ENCODE peak calls at places on chromosome 12, in nine cellular contexts. K, U, N, C, J, B, Z, Y and R are unnamed samples. For H4K20me1 and H3K27me3, the result is how much of the 10 kb centered on the place peaks cover.

GRCh38 chr12:87336814-87337336 is 692.3 kb downstream of the C12orf50 start:
- DNase-seq in B (no peak), N (no peak), Z (no peak), U (no peak), C (no peak), K (no peak), J (no peak), Y (peak), R (peak)

GRCh38 chr12:31745242-31745641 is 16.4 kb upstream of the AMN1 start:
- DNase-seq in U (no peak), C (no peak), Y (no peak), K (no peak), Z (no peak), N (no peak), B (no peak), J (no peak), R (no peak)

GRCh38 chr12:34606749-34607519 is 584.6 kb downstream of the ALG10 start:
- DNase-seq in Y (no peak), Z (no peak), C (no peak), J (no peak), B (no peak), U (no peak), N (no peak), K (no peak), R (no peak)

GRCh38 chr12:28583771-28584261 is 393.6 kb downstream of the CCDC91 start:
- DNase-seq in K (peak), N (peak), C (no peak), B (peak), U (peak), Y (peak), Z (no peak), J (no peak), R (peak)

GRCh38 chr12:4564819-4565218 is 2.8 kb downstream of the DYRK4 start:
- DNase-seq in N (no peak), K (no peak), B (peak), Y (no peak), C (peak), J (no peak), Z (no peak), U (no peak), R (no peak)

GRCh38 chr12:30795660-30796507 is 41.1 kb upstream of the CAPRIN2 start:
- DNase-seq in Z (peak), C (peak), B (no peak), K (peak), Y (peak), N (peak), U (peak), J (peak), R (peak)

GRCh38 chr12:111242190-111242589 is 126.7 kb downstream of the PHETA1 start:
- DNase-seq in U (no peak), J (no peak), Y (no peak), C (no peak), N (no peak), B (no peak), Z (no peak), K (no peak), R (no peak)

GRCh38 chr12:109951751-109952150 is 44.4 kb downstream of the GIT2 start:
- DNase-seq in C (no peak), J (peak), N (peak), Y (peak), K (peak), Z (no peak), U (peak), B (no peak), R (peak)

GRCh38 chr12:76402259-76402658 is 54.0 kb upstream of the BBS10 start:
- DNase-seq in Z (no peak), N (no peak), K (no peak), B (no peak), J (no peak), Y (no peak), U (no peak), C (no peak), R (no peak)

GRCh38 chr12:85872497-85873091 is 1.5 kb upstream of the NTS start:
- DNase-seq in B (peak), K (peak), Z (peak), J (peak), C (peak), N (peak), U (peak), Y (peak), R (peak)

GRCh38 chr12:22121224-22121623 is 75.2 kb downstream of the CMAS start:
- DNase-seq in K (no peak), Z (peak), J (peak), U (no peak), N (no peak), B (peak), C (peak), Y (peak), R (no peak)

GRCh38 chr12:66623455-66623854 is 55.4 kb downstream of the GRIP1 start:
- DNase-seq in U (no peak), K (no peak), B (peak), J (no peak), N (no peak), C (no peak), Z (no peak), Y (peak), R (no peak)

GRCh38 chr12:101759396-101760047 is 20.3 kb upstream of the SYCP3 start:
- DNase-seq in J (peak), K (peak), C (peak), Y (peak), U (peak), N (peak), B (peak), Z (peak), R (peak)

GRCh38 chr12:67237231-67237630 is 31.9 kb upstream of the CAND1 start:
- DNase-seq in C (no peak), Z (peak), B (no peak), K (no peak), Y (peak), N (no peak), J (no peak), U (no peak), R (no peak)

GRCh38 chr12:76192416-76192815 is 107.9 kb upstream of the NAP1L1 start:
- DNase-seq in U (no peak), K (no peak), B (no peak), J (no peak), C (no peak), N (no peak), Y (no peak), Z (no peak), R (no peak)

GRCh38 chr12:124391340-124392261 is 96.7 kb downstream of the RFLNA start:
- DNase-seq in Y (peak), K (no peak), U (peak), B (peak), J (peak), Z (no peak), N (no peak), C (peak), R (peak)

GRCh38 chr12:125902991-125903390 is 837.8 kb downstream of the AACS start:
- DNase-seq in N (no peak), U (no peak), K (no peak), C (no peak), Z (no peak), J (no peak), Y (no peak), B (no peak), R (no peak)

DNA sequence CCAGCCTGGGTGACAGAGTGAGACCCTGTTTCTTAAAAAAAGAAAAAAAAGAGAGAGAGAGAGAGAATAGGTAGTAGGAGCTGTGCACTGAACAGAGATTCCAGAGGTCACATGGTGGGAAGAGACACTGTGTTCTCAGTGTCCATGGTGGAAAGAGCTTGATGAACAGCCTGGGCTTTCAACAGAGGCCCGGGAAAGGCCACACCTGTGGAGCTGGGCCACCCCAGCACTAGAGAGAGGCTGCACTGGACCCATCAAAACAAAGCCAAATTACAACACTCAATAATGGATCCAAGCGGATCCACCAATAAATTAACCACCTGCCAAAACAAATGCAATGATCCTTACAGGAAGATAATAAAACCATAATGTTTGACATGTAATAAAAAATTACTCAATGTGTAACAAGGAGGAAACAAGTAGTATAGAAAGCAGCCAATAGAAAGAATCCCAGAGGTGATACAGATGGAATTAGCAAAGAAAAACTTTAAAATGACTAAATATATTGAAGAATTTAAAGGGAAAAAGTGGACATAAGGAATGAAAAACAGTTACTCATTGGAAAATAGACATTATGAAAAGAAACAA is 44.8 kb upstream of the BCL2L14 start:
- DNase-seq in J (no peak), U (no peak), C (no peak), B (no peak), N (no peak), Y (no peak), K (no peak), Z (no peak), R (no peak)
- H3K4me2 ChIP-seq in J (no peak), U (no peak), C (peak), B (no peak), N (no peak), Y (no peak), K (no peak), Z (no peak), R (no peak)

GRCh38 chr12:53012928-53013327 is 6.7 kb downstream of the EIF4B start:
- DNase-seq in J (no peak), U (no peak), K (no peak), N (no peak), B (no peak), C (no peak), Y (no peak), Z (no peak), R (no peak)
- H4K20me1 ChIP-seq in J (half or more), U (half or more), K (under half), N (half or more), B (half or more), C (half or more), Y (half or more), Z (half or more), R (half or more)

GRCh38 chr12:48028541-48029400 is 24.5 kb upstream of the COL2A1 start:
- DNase-seq in K (no peak), N (no peak), U (no peak), Y (no peak), B (no peak), C (no peak), Z (no peak), J (no peak), R (no peak)
- H3K27me3 ChIP-seq in K (under half), N (under half), U (half or more), Y (under half), B (under half), C (under half), Z (under half), J (under half), R (under half)

DNA sequence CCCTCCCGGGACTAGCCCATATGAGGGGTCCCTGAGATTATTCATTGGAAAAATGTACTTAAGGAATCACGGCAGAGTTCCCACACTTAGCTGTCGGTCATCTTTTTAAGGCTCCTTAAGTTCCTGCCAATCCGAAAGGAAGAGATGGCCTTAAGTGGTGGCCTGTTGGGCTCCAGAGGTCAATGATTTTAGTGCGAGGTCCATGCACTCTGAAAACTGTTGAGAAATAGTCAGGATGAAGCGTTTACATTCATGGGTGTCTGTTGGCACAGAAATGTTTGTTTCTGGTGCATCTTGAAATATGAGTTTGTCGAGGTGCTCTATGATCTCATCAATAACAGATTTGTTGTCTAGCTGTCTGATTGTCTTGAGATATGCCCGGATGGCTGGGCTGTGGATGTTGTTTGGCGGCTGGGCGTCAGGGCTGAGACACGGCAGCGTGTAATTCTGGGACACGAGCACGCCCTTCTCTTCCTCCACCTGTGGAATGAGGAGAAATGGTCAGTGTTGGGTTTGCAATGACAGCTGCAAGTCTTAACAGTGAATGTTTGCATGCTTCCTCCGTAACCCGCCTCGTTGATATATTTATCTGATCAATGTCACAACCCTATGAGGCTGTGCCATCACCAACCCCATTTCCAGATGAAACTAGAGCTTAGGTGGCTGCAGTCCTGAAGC is 1.6 kb downstream of the IL31 start:
- DNase-seq in C (no peak), K (no peak), B (no peak), Z (no peak), N (no peak), U (no peak), J (no peak), Y (no peak), R (no peak)
- H3K4me2 ChIP-seq in C (no peak), K (no peak), B (no peak), Z (no peak), N (no peak), U (no peak), J (no peak), Y (no peak), R (no peak)

GRCh38 chr12:79921786-79922185 is 13.1 kb downstream of the PPP1R12A start:
- DNase-seq in U (no peak), B (no peak), K (no peak), J (no peak), Y (no peak), Z (no peak), N (no peak), C (no peak), R (no peak)

GRCh38 chr12:79920421-79921238 is 14.3 kb downstream of the PPP1R12A start:
- DNase-seq in Z (no peak), U (no peak), C (no peak), K (no peak), Y (no peak), N (no peak), J (no peak), B (peak), R (no peak)

GRCh38 chr12:79925492-79925891 is 9.4 kb downstream of the PPP1R12A start:
- DNase-seq in J (no peak), B (no peak), N (no peak), C (no peak), U (no peak), Z (no peak), K (no peak), Y (no peak), R (no peak)

GRCh38 chr12:79919762-79920161 is 15.1 kb downstream of the PPP1R12A start:
- DNase-seq in K (no peak), U (no peak), Z (no peak), B (no peak), N (no peak), J (no peak), C (no peak), Y (no peak), R (no peak)
- H4K20me1 ChIP-seq in K (under half), U (half or more), Z (half or more), B (under half), N (half or more), J (under half), C (under half), Y (under half), R (half or more)

GRCh38 chr12:107329569-107330324 is 236.4 kb upstream of the CRY1 start:
- DNase-seq in U (peak), K (no peak), J (no peak), Y (peak), Z (no peak), C (no peak), N (no peak), B (no peak), R (no peak)
- H3K27me3 ChIP-seq in U (under half), K (under half), J (under half), Y (under half), Z (under half), C (under half), N (under half), B (under half), R (under half)